ENCODE peak calls at places on chromosomes 12 and 14, in four cellular contexts. One of them, this sample, is unnamed.

GRCh38 chr12:46487567-46488131 is 115.1 kb upstream of the SLC38A2 start:
- DNase-seq in immature natural killer cell: no peak
- DNase-seq in LoVo: no peak
- DNase-seq in heart left ventricle: no peak
- DNase-seq in this sample: no peak

GRCh38 chr12:1836854-1837411 is 16.6 kb downstream of the LRTM2 start:
- DNase-seq in immature natural killer cell: no peak
- DNase-seq in LoVo: no peak
- DNase-seq in heart left ventricle: no peak
- DNase-seq in this sample: no peak

GRCh38 chr12:1470051-1470450 is 124.3 kb downstream of the FBXL14 start:
- DNase-seq in immature natural killer cell: no peak
- DNase-seq in LoVo: no peak
- DNase-seq in heart left ventricle: no peak
- DNase-seq in this sample: no peak

GRCh38 chr14:73977896-73978295 is 27.8 kb downstream of the COQ6 start:
- DNase-seq in immature natural killer cell: no peak
- DNase-seq in LoVo: no peak
- DNase-seq in heart left ventricle: no peak
- DNase-seq in this sample: peak

GRCh38 chr14:34615507-34615906 is 14.4 kb downstream of the SNX6 start:
- DNase-seq in immature natural killer cell: no peak
- DNase-seq in LoVo: no peak
- DNase-seq in heart left ventricle: no peak
- DNase-seq in this sample: no peak

GRCh38 chr14:64680013-64680674 is 24.1 kb upstream of the PLEKHG3 start:
- DNase-seq in immature natural killer cell: no peak
- DNase-seq in LoVo: peak
- DNase-seq in heart left ventricle: no peak
- DNase-seq in this sample: peak

GRCh38 chr12:18696971-18697602 is 40.7 kb downstream of the PLCZ1 start:
- DNase-seq in immature natural killer cell: no peak
- DNase-seq in LoVo: no peak
- DNase-seq in heart left ventricle: no peak
- DNase-seq in this sample: no peak

GRCh38 chr12:132827763-132828703 is 636 bp downstream of the GOLGA3 start:
- DNase-seq in immature natural killer cell: peak
- DNase-seq in LoVo: peak
- DNase-seq in heart left ventricle: peak
- DNase-seq in this sample: peak

GRCh38 chr12:1307796-1308195 is 286.6 kb downstream of the FBXL14 start:
- DNase-seq in immature natural killer cell: no peak
- DNase-seq in LoVo: no peak
- DNase-seq in heart left ventricle: no peak
- DNase-seq in this sample: no peak

This sample was measured in Caco-2.